ENCODE peak calls at places on chromosomes 7 and 10, in seven cellular contexts. One of them, this sample, is unnamed.
A peak's percentile ranks its signal among the peaks of the same experiment; 100 is the strongest.

GRCh38 chr10:16732376-16732775 is 84.8 kb downstream of the RSU1 start:
- DNase-seq in cardiac fibroblast: no peak
- DNase-seq in adrenal gland: no peak
- DNase-seq in esophagus muscularis mucosa: no peak
- DNase-seq in endothelial cell of umbilical vein: no peak
- DNase-seq in right lobe of liver: no peak
- DNase-seq in left lung: no peak
- DNase-seq in this sample: peak; percentile 26

GRCh38 chr10:70355234-70356021 is 27.0 kb downstream of the LRRC20 start:
- DNase-seq in cardiac fibroblast: peak; percentile 20
- DNase-seq in adrenal gland: no peak
- DNase-seq in esophagus muscularis mucosa: no peak
- DNase-seq in endothelial cell of umbilical vein: no peak
- DNase-seq in right lobe of liver: no peak
- DNase-seq in left lung: peak; percentile 46
- DNase-seq in this sample: no peak

GRCh38 chr7:28520074-28521015 is 108.0 kb downstream of the CREB5 start:
- DNase-seq in cardiac fibroblast: no peak
- DNase-seq in adrenal gland: no peak
- DNase-seq in esophagus muscularis mucosa: no peak
- DNase-seq in endothelial cell of umbilical vein: no peak
- DNase-seq in right lobe of liver: no peak
- DNase-seq in left lung: no peak
- DNase-seq in this sample: no peak

GRCh38 chr10:43340619-43341018 is 30.8 kb upstream of the FXYD4 start:
- DNase-seq in cardiac fibroblast: no peak
- DNase-seq in adrenal gland: peak; percentile 55
- DNase-seq in esophagus muscularis mucosa: no peak
- DNase-seq in endothelial cell of umbilical vein: no peak
- DNase-seq in right lobe of liver: no peak
- DNase-seq in left lung: peak; percentile 82
- DNase-seq in this sample: no peak

GRCh38 chr7:102153586-102153948 is 133.1 kb upstream of the SH2B2 start:
- DNase-seq in cardiac fibroblast: no peak
- DNase-seq in adrenal gland: no peak
- DNase-seq in esophagus muscularis mucosa: no peak
- DNase-seq in endothelial cell of umbilical vein: no peak
- DNase-seq in right lobe of liver: no peak
- DNase-seq in left lung: no peak
- DNase-seq in this sample: peak; percentile 17

GRCh38 chr7:143892527-143893300 is 9.3 kb downstream of the TCAF1 start:
- DNase-seq in cardiac fibroblast: no peak
- DNase-seq in adrenal gland: no peak
- DNase-seq in esophagus muscularis mucosa: no peak
- DNase-seq in endothelial cell of umbilical vein: peak; percentile 61
- DNase-seq in right lobe of liver: peak; percentile 55
- DNase-seq in left lung: no peak
- DNase-seq in this sample: peak; percentile 72

GRCh38 chr7:151511946-151512345 is 7.7 kb downstream of the RHEB start:
- DNase-seq in cardiac fibroblast: peak; percentile 46
- DNase-seq in adrenal gland: no peak
- DNase-seq in esophagus muscularis mucosa: no peak
- DNase-seq in endothelial cell of umbilical vein: no peak
- DNase-seq in right lobe of liver: no peak
- DNase-seq in left lung: no peak
- DNase-seq in this sample: peak; percentile 49

GRCh38 chr10:78600121-78600665 is 468.6 kb upstream of the ZMIZ1 start:
- DNase-seq in cardiac fibroblast: no peak
- DNase-seq in adrenal gland: no peak
- DNase-seq in esophagus muscularis mucosa: no peak
- DNase-seq in endothelial cell of umbilical vein: no peak
- DNase-seq in right lobe of liver: no peak
- DNase-seq in left lung: no peak
- DNase-seq in this sample: no peak

GRCh38 chr10:55509168-55509567 is 708.1 kb upstream of the PCDH15 start:
- DNase-seq in cardiac fibroblast: no peak
- DNase-seq in adrenal gland: no peak
- DNase-seq in esophagus muscularis mucosa: no peak
- DNase-seq in endothelial cell of umbilical vein: no peak
- DNase-seq in right lobe of liver: no peak
- DNase-seq in left lung: no peak
- DNase-seq in this sample: no peak

GRCh38 chr10:126331101-126331500 is 57.2 kb downstream of the ADAM12 start:
- DNase-seq in cardiac fibroblast: no peak
- DNase-seq in adrenal gland: no peak
- DNase-seq in esophagus muscularis mucosa: no peak
- DNase-seq in endothelial cell of umbilical vein: no peak
- DNase-seq in right lobe of liver: no peak
- DNase-seq in left lung: no peak
- DNase-seq in this sample: peak; percentile 35

GRCh38 chr10:101030492-101031127 is 319 bp downstream of the PDZD7 start:
- DNase-seq in cardiac fibroblast: no peak
- DNase-seq in adrenal gland: no peak
- DNase-seq in esophagus muscularis mucosa: no peak
- DNase-seq in endothelial cell of umbilical vein: no peak
- DNase-seq in right lobe of liver: no peak
- DNase-seq in left lung: no peak
- DNase-seq in this sample: no peak

GRCh38 chr10:89271532-89271931 is 20.0 kb upstream of the LIPA start:
- DNase-seq in cardiac fibroblast: no peak
- DNase-seq in adrenal gland: no peak
- DNase-seq in esophagus muscularis mucosa: no peak
- DNase-seq in endothelial cell of umbilical vein: no peak
- DNase-seq in right lobe of liver: no peak
- DNase-seq in left lung: no peak
- DNase-seq in this sample: no peak

GRCh38 chr10:3099291-3100092 is 32.1 kb downstream of the PFKP start:
- DNase-seq in cardiac fibroblast: peak; percentile 91
- DNase-seq in adrenal gland: no peak
- DNase-seq in esophagus muscularis mucosa: no peak
- DNase-seq in endothelial cell of umbilical vein: no peak
- DNase-seq in right lobe of liver: no peak
- DNase-seq in left lung: no peak
- DNase-seq in this sample: peak; percentile 90

GRCh38 chr10:103759100-103759781 is 96.1 kb downstream of the SH3PXD2A start:
- DNase-seq in cardiac fibroblast: peak; percentile 65
- DNase-seq in adrenal gland: peak; percentile 49
- DNase-seq in esophagus muscularis mucosa: no peak
- DNase-seq in endothelial cell of umbilical vein: peak; percentile 78
- DNase-seq in right lobe of liver: peak; percentile 47
- DNase-seq in left lung: no peak
- DNase-seq in this sample: peak; percentile 90

GRCh38 chr7:25754333-25754732 is 397.7 kb upstream of the NFE2L3 start:
- DNase-seq in cardiac fibroblast: no peak
- DNase-seq in adrenal gland: no peak
- DNase-seq in esophagus muscularis mucosa: no peak
- DNase-seq in endothelial cell of umbilical vein: no peak
- DNase-seq in right lobe of liver: no peak
- DNase-seq in left lung: no peak
- DNase-seq in this sample: no peak

GRCh38 chr10:1169981-1170866 is 114.0 kb downstream of the WDR37 start:
- DNase-seq in cardiac fibroblast: no peak
- DNase-seq in adrenal gland: no peak
- DNase-seq in esophagus muscularis mucosa: no peak
- DNase-seq in endothelial cell of umbilical vein: no peak
- DNase-seq in right lobe of liver: peak; percentile 13
- DNase-seq in left lung: peak; percentile 17
- DNase-seq in this sample: no peak

GRCh38 chr10:91536101-91536500 is 96.8 kb downstream of the PPP1R3C start:
- DNase-seq in cardiac fibroblast: peak; percentile 73
- DNase-seq in adrenal gland: peak; percentile 29
- DNase-seq in esophagus muscularis mucosa: no peak
- DNase-seq in endothelial cell of umbilical vein: no peak
- DNase-seq in right lobe of liver: peak; percentile 65
- DNase-seq in left lung: peak; percentile 54
- DNase-seq in this sample: no peak

GRCh38 chr7:134804351-134804750 is 24.9 kb downstream of the CALD1 start:
- DNase-seq in cardiac fibroblast: peak; percentile 77
- DNase-seq in adrenal gland: no peak
- DNase-seq in esophagus muscularis mucosa: no peak
- DNase-seq in endothelial cell of umbilical vein: peak; percentile 85
- DNase-seq in right lobe of liver: no peak
- DNase-seq in left lung: no peak
- DNase-seq in this sample: peak; percentile 80

GRCh38 chr10:88960854-88961253 is 8.3 kb upstream of the ACTA2 start:
- DNase-seq in cardiac fibroblast: no peak
- DNase-seq in adrenal gland: no peak
- DNase-seq in esophagus muscularis mucosa: no peak
- DNase-seq in endothelial cell of umbilical vein: no peak
- DNase-seq in right lobe of liver: no peak
- DNase-seq in left lung: no peak
- DNase-seq in this sample: no peak

GRCh38 chr10:61097026-61097425 is 153.0 kb upstream of the RHOBTB1 start:
- DNase-seq in cardiac fibroblast: peak; percentile 5
- DNase-seq in adrenal gland: no peak
- DNase-seq in esophagus muscularis mucosa: no peak
- DNase-seq in endothelial cell of umbilical vein: peak; percentile 25
- DNase-seq in right lobe of liver: no peak
- DNase-seq in left lung: no peak
- DNase-seq in this sample: peak; percentile 43

GRCh38 chr10:9786576-9786975 is 1231.1 kb upstream of the CELF2 start:
- DNase-seq in cardiac fibroblast: no peak
- DNase-seq in adrenal gland: no peak
- DNase-seq in esophagus muscularis mucosa: no peak
- DNase-seq in endothelial cell of umbilical vein: peak; percentile 39
- DNase-seq in right lobe of liver: no peak
- DNase-seq in left lung: no peak
- DNase-seq in this sample: peak; percentile 36

GRCh38 chr7:79658304-79658703 is 204.8 kb upstream of the MAGI2 start:
- DNase-seq in cardiac fibroblast: no peak
- DNase-seq in adrenal gland: no peak
- DNase-seq in esophagus muscularis mucosa: no peak
- DNase-seq in endothelial cell of umbilical vein: no peak
- DNase-seq in right lobe of liver: no peak
- DNase-seq in left lung: no peak
- DNase-seq in this sample: no peak

GRCh38 chr7:132077986-132078385 is 498.3 kb downstream of the PLXNA4 start:
- DNase-seq in cardiac fibroblast: peak; percentile 80
- DNase-seq in adrenal gland: no peak
- DNase-seq in esophagus muscularis mucosa: no peak
- DNase-seq in endothelial cell of umbilical vein: no peak
- DNase-seq in right lobe of liver: no peak
- DNase-seq in left lung: no peak
- DNase-seq in this sample: no peak

DNA sequence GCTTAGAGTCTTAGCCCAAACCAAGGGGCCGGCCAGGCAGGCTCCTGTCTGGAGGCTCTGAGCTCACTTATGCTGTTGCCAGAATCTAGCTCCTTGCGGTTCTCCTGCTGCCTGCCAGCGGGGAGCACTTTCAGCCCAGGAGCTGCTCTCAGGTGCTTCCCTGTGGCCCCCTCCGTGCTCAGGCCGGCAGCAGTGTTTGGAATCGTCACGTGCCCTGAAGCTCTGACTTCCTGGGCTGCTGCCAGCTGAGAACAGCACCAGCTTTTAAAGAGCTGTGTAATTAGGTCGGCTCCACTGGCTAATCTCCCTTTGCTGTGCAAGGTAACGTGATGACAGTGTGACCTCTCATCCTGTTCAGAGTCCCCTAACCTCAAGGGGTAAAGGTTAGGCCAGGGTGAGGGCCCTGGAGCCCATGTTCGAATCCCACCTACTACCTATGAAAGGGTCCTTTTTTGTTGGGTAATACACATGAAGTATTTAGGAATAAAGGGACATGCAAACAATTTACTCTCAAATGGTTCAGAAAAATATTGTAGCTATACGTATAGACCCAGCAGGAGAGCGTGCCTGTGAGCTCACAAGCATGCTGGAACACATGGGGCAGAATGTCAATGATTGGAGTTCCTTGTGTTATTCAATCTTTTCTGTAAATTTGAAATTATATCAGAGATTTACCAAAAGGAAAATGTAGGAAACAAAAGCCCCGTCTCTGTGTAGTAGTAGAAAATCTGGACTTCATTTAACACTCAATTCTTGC is 16.6 kb downstream of the ZNF862 start:
- DNase-seq in cardiac fibroblast: peak; percentile 48
- DNase-seq in adrenal gland: peak; percentile 71
- DNase-seq in esophagus muscularis mucosa: no peak
- DNase-seq in endothelial cell of umbilical vein: no peak
- DNase-seq in right lobe of liver: peak; percentile 90
- DNase-seq in left lung: peak; percentile 78
- DNase-seq in this sample: peak; percentile 75
- H3K4me3 ChIP-seq in cardiac fibroblast: no peak overlapping the region
- H3K4me3 ChIP-seq in adrenal gland: no peak overlapping the region
- H3K4me3 ChIP-seq in esophagus muscularis mucosa: no peak overlapping the region
- H3K4me3 ChIP-seq in endothelial cell of umbilical vein: no peak overlapping the region
- H3K4me3 ChIP-seq in right lobe of liver: no peak overlapping the region
- H3K4me3 ChIP-seq in left lung: no peak overlapping the region
- H3K4me3 ChIP-seq in this sample: peak overlapping the region; percentile 18

GRCh38 chr7:50771120-50772002 is 11.3 kb downstream of the GRB10 start:
- DNase-seq in cardiac fibroblast: no peak
- DNase-seq in adrenal gland: no peak
- DNase-seq in esophagus muscularis mucosa: no peak
- DNase-seq in endothelial cell of umbilical vein: no peak
- DNase-seq in right lobe of liver: peak; percentile 80
- DNase-seq in left lung: no peak
- DNase-seq in this sample: peak; percentile 43
- TF ChIP-seq CTCF in cardiac fibroblast: no peak
- TF ChIP-seq CTCF in adrenal gland: no peak
- TF ChIP-seq CTCF in esophagus muscularis mucosa: no peak
- TF ChIP-seq CTCF in endothelial cell of umbilical vein: no peak
- TF ChIP-seq CTCF in right lobe of liver: no peak
- TF ChIP-seq CTCF in left lung: no peak
- TF ChIP-seq CTCF in this sample: no peak

GRCh38 chr10:86248062-86248461 is 118.5 kb downstream of the GRID1 start:
- DNase-seq in cardiac fibroblast: no peak
- DNase-seq in adrenal gland: no peak
- DNase-seq in esophagus muscularis mucosa: no peak
- DNase-seq in endothelial cell of umbilical vein: no peak
- DNase-seq in right lobe of liver: peak; percentile 25
- DNase-seq in left lung: no peak
- DNase-seq in this sample: no peak
- H3K4me3 ChIP-seq in cardiac fibroblast: no peak overlapping the region
- H3K4me3 ChIP-seq in adrenal gland: no peak overlapping the region
- H3K4me3 ChIP-seq in esophagus muscularis mucosa: no peak overlapping the region
- H3K4me3 ChIP-seq in endothelial cell of umbilical vein: no peak overlapping the region
- H3K4me3 ChIP-seq in right lobe of liver: no peak overlapping the region
- H3K4me3 ChIP-seq in left lung: no peak overlapping the region
- H3K4me3 ChIP-seq in this sample: no peak overlapping the region

GRCh38 chr10:95730233-95730632 is 25.7 kb upstream of the ENTPD1 start:
- DNase-seq in cardiac fibroblast: no peak
- DNase-seq in adrenal gland: no peak
- DNase-seq in esophagus muscularis mucosa: no peak
- DNase-seq in endothelial cell of umbilical vein: no peak
- DNase-seq in right lobe of liver: no peak
- DNase-seq in left lung: no peak
- DNase-seq in this sample: no peak

GRCh38 chr10:95729323-95730055 is 26.5 kb upstream of the ENTPD1 start:
- DNase-seq in cardiac fibroblast: no peak
- DNase-seq in adrenal gland: no peak
- DNase-seq in esophagus muscularis mucosa: no peak
- DNase-seq in endothelial cell of umbilical vein: peak; percentile 95
- DNase-seq in right lobe of liver: no peak
- DNase-seq in left lung: no peak
- DNase-seq in this sample: no peak

DNA sequence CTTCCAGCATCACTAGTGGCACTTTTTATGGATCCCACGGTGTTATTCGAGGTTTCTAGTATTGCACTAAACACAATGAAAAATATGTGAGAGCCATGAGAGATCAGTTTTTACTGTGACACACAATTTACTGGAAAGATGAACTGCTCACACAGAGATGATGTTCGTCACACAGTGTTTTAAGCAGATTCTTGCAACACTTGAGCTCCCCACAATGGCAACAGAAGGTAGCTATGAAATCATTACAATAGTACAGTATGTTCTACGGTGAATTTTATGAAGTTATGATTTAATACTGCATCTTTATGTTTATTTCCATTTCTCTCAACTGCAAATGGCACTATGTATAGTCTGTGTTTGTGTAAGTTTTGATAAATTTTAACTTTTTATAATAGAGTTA is 27.4 kb upstream of the ENTPD1 start:
- DNase-seq in cardiac fibroblast: peak; percentile 42
- DNase-seq in adrenal gland: no peak
- DNase-seq in esophagus muscularis mucosa: no peak
- DNase-seq in endothelial cell of umbilical vein: peak; percentile 54
- DNase-seq in right lobe of liver: no peak
- DNase-seq in left lung: no peak
- DNase-seq in this sample: peak; percentile 84
- TF ChIP-seq CTCF in cardiac fibroblast: no peak
- TF ChIP-seq CTCF in adrenal gland: no peak
- TF ChIP-seq CTCF in esophagus muscularis mucosa: no peak
- TF ChIP-seq CTCF in endothelial cell of umbilical vein: no peak
- TF ChIP-seq CTCF in right lobe of liver: no peak
- TF ChIP-seq CTCF in left lung: no peak
- TF ChIP-seq CTCF in this sample: peak; percentile 26